ENCODE peak calls at places on chromosomes 1 and 21, in eight cellular contexts. Y, Q, X, S, O, D, A and E are unnamed samples.

GRCh38 chr1:83978056-83978455 is 20.9 kb downstream of the TTLL7 start:
- DNase-seq in Y (peak), Q (no peak), X (no peak), S (no peak), O (no peak), D (no peak), A (no peak), E (no peak)

GRCh38 chr1:19450811-19451564 is 34.4 kb downstream of the CAPZB start:
- DNase-seq in Y (no peak), Q (peak), X (no peak), S (no peak), O (no peak), D (no peak), A (no peak), E (peak)

GRCh38 chr1:181087400-181087901 is 1.0 kb upstream of the IER5 start:
- DNase-seq in Y (no peak), Q (peak), X (no peak), S (no peak), O (no peak), D (no peak), A (no peak), E (no peak)

GRCh38 chr1:217718873-217719272 is 87.7 kb downstream of the SPATA17 start:
- DNase-seq in Y (no peak), Q (peak), X (no peak), S (no peak), O (no peak), D (no peak), A (no peak), E (peak)

GRCh38 chr1:83827731-83828130 is 171.2 kb downstream of the TTLL7 start:
- DNase-seq in Y (no peak), Q (no peak), X (peak), S (no peak), O (no peak), D (no peak), A (no peak), E (no peak)

GRCh38 chr1:15020943-15021745 is 132.4 kb upstream of the TMEM51 start:
- DNase-seq in Y (no peak), Q (no peak), X (peak), S (no peak), O (no peak), D (no peak), A (no peak), E (no peak)

GRCh38 chr1:218521414-218522169 is 176.5 kb downstream of the TGFB2 start:
- DNase-seq in Y (peak), Q (peak), X (no peak), S (peak), O (no peak), D (peak), A (peak), E (peak)

GRCh38 chr1:157156058-157156541 is 17.9 kb upstream of the ETV3 start:
- DNase-seq in Y (peak), Q (peak), X (peak), S (peak), O (peak), D (peak), A (peak), E (peak)

GRCh38 chr1:68197459-68197858 is 34.9 kb downstream of the WLS start:
- DNase-seq in Y (peak), Q (no peak), X (no peak), S (no peak), O (no peak), D (no peak), A (no peak), E (no peak)

GRCh38 chr1:23421752-23422312 is 2.7 kb downstream of the TCEA3 start:
- DNase-seq in Y (no peak), Q (peak), X (no peak), S (no peak), O (no peak), D (no peak), A (no peak), E (peak)

GRCh38 chr21:42321231-42321630 is 6.0 kb upstream of the TFF3 start:
- DNase-seq in Y (no peak), Q (no peak), X (no peak), S (no peak), O (no peak), D (no peak), A (no peak), E (no peak)

GRCh38 chr1:56576880-56577858 is 2.2 kb downstream of the PLPP3 start:
- DNase-seq in Y (no peak), Q (peak), X (no peak), S (no peak), O (no peak), D (no peak), A (no peak), E (peak)